ENCODE peak calls at places on chromosome 22, in eight cellular contexts. G is heart left ventricle, N is lung, K is thoracic aorta, O is right atrium auricular region, T is HepG2, P is PC-3, J is spleen. L is an unnamed sample. For H3K4me1, the result is how much of the 10 kb centered on the place peaks cover.

GRCh38 chr22:46578251-46578823 is 40.9 kb upstream of the CELSR1 start:
- DNase-seq in G (no peak), N (no peak), K (no peak), O (no peak), T (no peak), P (no peak), J (peak), L (no peak)

GRCh38 chr22:40654522-40655167 is 18.1 kb upstream of the MRTFA start:
- DNase-seq in G (peak), N (no peak), K (no peak), O (peak), T (no peak), P (peak), J (no peak), L (no peak)

GRCh38 chr22:41661088-41661487 is 27.6 kb downstream of the SNU13 start:
- DNase-seq in G (no peak), N (no peak), K (no peak), O (no peak), T (no peak), P (no peak), J (no peak), L (no peak)

GRCh38 chr22:23225724-23226496 is 45.6 kb downstream of the BCR start:
- DNase-seq in G (no peak), N (peak), K (no peak), O (no peak), T (no peak), P (peak), J (peak), L (no peak)

GRCh38 chr22:23570681-23571080 is 9.4 kb downstream of the IGLL1 start:
- DNase-seq in G (no peak), N (no peak), K (no peak), O (no peak), T (no peak), P (no peak), J (peak), L (no peak)

GRCh38 chr22:47375621-47376321 is 613.3 kb downstream of the TBC1D22A start:
- DNase-seq in G (peak), N (no peak), K (no peak), O (no peak), T (no peak), P (no peak), J (peak), L (no peak)

GRCh38 chr22:25027959-25028840 is 75.7 kb downstream of the KIAA1671 start:
- DNase-seq in G (no peak), N (no peak), K (no peak), O (no peak), T (no peak), P (peak), J (no peak), L (no peak)

GRCh38 chr22:46862418-46863324 is 100.2 kb downstream of the TBC1D22A start:
- DNase-seq in G (no peak), N (no peak), K (no peak), O (no peak), T (no peak), P (no peak), J (no peak), L (no peak)

GRCh38 chr22:39384750-39385480 is 14.7 kb upstream of the TAB1 start:
- DNase-seq in G (no peak), N (no peak), K (no peak), O (no peak), T (peak), P (peak), J (no peak), L (no peak)

GRCh38 chr22:22750335-22751042 is 106.1 kb downstream of the GGTLC2 start:
- DNase-seq in G (no peak), N (no peak), K (no peak), O (no peak), T (no peak), P (no peak), J (no peak), L (no peak)

GRCh38 chr22:40676644-40677043 is 2.6 kb upstream of the MCHR1 start:
- DNase-seq in G (no peak), N (no peak), K (no peak), O (no peak), T (no peak), P (no peak), J (no peak), L (no peak)

GRCh38 chr22:25388415-25388814 is 169.0 kb downstream of the CRYBB2 start:
- DNase-seq in G (no peak), N (no peak), K (no peak), O (no peak), T (no peak), P (no peak), J (peak), L (no peak)

GRCh38 chr22:21755855-21756284 is 20.3 kb upstream of the YPEL1 start:
- DNase-seq in G (no peak), N (no peak), K (no peak), O (no peak), T (peak), P (peak), J (no peak), L (no peak)

DNA sequence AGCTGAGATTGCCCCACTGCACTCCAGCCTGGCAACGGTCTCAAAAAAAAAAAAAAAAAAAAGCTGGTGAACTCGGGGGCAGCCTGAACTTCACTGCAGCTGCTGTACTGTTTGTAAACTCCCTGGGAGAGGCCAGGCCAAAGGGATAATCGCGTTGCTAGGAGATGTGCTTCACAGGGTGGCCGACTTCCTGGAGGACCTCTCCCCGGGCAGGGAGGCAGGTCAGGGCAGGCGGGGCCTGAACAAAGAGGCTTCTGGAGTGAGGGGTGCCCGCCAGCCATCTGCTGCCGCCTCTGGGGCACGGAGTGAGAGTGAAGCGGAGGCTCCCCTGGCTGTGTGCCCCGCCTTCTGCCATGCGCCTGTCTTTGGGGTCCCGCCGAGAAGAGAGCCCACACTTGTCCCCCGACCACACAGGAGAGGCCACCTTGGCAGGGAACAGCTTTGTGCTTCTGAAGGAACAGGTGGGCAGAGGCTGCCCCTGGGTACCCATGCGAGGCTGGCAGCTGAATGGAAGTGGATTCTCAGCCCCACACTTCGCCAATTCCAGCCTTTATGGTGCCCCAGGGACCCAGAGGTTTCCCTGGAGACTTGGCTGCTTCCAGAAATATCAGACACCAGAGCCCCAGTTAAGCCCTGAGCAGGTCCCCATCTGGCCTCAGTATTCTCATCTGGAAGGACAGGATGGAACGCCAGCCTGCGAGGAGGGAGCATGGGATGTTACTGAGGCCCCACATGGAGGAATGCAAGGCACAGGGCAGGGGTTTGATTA is 29.6 kb downstream of the TMEM184B start:
- DNase-seq in G (peak), N (no peak), K (no peak), O (no peak), T (peak), P (no peak), J (no peak), L (no peak)
- H3K4me3 ChIP-seq in G (no peak), N (no peak), K (no peak), O (no peak), T (no peak), P (no peak), J (no peak), L (no peak)

GRCh38 chr22:26740253-26740652 is 82.9 kb downstream of the MIAT start:
- DNase-seq in G (no peak), N (no peak), K (no peak), O (no peak), T (no peak), P (no peak), J (no peak), L (no peak)

GRCh38 chr22:26734339-26735018 is 77.1 kb downstream of the MIAT start:
- DNase-seq in G (no peak), N (no peak), K (no peak), O (no peak), T (no peak), P (no peak), J (no peak), L (no peak)

GRCh38 chr22:26732284-26732683 is 74.9 kb downstream of the MIAT start:
- DNase-seq in G (no peak), N (no peak), K (no peak), O (no peak), T (no peak), P (no peak), J (no peak), L (no peak)

GRCh38 chr22:26737262-26737661 is 79.9 kb downstream of the MIAT start:
- DNase-seq in G (no peak), N (no peak), K (no peak), O (no peak), T (no peak), P (no peak), J (no peak), L (no peak)

DNA sequence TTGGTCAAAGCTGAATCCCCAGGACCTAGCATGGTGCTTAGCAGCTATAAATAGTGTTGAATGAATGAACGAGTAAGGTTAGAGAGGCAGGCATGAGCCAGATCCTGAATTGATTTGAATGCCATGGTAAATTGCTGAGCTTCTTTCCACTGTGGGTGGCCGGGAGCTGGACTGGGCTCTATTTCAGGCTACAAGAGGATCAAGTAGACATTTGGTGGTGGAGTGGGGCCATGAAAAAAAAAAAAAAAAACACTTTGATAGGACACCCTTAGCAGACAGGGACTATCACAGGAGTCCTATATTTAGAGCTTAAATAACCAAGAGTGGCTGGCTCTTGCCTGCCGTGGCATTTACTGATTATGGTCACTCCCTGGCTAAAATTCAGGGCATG is 77.6 kb downstream of the MIAT start:
- DNase-seq in G (no peak), N (no peak), K (no peak), O (no peak), T (no peak), P (no peak), J (no peak), L (no peak)
- H3K27ac ChIP-seq in G (peak), N (no peak), K (no peak), O (peak), T (no peak), P (no peak), J (no peak), L (no peak)

DNA sequence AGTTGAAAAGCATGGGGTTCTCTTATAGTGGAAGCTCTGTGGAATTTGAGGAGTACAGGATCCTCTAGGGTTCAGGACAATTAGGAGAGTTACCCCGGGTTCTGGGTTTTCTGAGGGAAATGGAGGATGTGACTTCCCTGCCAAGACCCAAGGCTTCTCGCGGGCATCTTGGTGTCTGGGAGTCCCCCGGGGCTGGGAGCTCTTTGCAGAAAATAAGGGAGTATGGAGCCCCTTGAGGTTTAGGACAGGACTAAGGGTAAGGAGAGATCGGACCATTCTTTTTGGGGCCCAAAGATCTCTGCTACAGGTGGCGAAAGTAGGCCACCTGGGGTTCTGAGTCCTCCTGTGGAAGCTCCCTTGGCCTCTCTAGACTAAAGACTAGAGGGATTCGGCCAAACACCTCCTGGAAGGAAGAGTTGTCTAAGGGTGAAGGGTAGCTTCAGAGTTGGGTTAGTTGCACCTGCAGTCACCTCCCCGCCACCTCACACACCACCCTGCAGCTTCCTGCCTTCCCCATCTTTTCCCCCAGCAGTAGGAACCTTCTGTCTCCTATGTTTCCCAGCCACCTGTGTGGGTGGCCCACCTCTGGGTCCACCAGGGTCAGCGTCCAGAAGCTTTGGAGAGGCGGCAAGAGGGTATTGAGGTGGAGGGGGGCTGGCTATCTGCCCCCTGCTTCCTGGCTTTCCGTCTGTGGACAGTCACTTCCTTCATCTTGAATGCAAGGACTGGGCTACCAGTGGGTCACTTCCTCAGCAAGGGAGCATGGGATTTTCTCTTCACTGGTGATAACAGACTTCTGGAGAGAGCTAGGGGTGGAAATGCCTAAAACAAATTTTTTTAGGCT is 907 bp downstream of the LIMK2 start:
- DNase-seq in G (no peak), N (no peak), K (no peak), O (no peak), T (no peak), P (no peak), J (peak), L (no peak)
- H3K4me1 ChIP-seq in G (under half), N (under half), K (under half), O (under half), T (half or more), P (under half), J (under half), L (under half)

GRCh38 chr22:36330127-36330526 is 57.6 kb downstream of the MYH9 start:
- DNase-seq in G (no peak), N (no peak), K (no peak), O (no peak), T (no peak), P (no peak), J (no peak), L (no peak)
- H3K4me3 ChIP-seq in G (no peak), N (no peak), K (no peak), O (no peak), T (no peak), P (peak), J (peak), L (no peak)

GRCh38 chr22:50193621-50194020 is 7.2 kb upstream of the SELENOO start:
- DNase-seq in G (no peak), N (no peak), K (no peak), O (no peak), T (no peak), P (no peak), J (no peak), L (no peak)
- H3K27ac ChIP-seq in G (no peak), N (no peak), K (no peak), O (no peak), T (no peak), P (no peak), J (no peak), L (no peak)

DNA sequence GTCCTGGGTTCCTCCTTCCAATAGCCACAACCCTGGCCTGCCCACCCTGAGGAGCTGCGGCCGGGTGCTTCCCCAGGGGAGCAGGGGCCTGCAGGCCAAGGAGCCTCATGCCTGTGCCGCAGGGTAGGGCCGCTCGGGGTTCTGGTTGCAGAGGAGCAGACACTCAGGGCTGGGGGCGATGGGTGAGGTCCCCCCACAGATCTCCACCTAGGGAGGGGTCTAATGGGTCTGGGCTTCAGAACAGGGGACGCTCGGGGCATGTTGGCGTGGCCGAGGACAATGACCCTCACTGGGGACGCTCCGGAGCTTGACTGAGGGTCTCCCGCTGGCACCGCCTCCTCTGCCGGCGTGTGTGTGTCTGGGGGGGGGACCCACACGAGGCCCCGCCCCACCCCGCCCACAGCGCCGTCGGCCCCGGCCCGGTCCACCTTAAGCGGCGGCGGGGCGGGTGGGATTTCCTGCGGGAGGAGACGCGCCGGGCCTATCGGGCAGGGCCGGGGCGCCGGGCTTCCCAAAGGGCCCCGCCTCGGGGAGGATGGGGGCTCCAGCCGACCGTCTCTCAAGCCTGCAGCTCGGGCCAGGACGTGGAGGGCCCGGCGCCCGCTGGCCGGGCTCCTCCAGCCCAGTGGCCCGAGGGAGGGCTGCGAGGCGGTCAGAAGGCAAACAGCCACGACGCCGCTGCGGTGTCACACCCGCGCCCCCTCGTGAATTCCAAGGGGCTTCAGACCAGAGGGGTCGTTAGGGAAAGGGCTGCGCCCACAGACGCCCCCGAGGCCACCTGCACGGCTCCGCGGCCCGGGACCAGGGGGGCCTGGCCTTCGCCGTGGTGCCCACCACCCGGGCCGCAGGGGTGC is 638 bp upstream of the ZDHHC8 start:
- DNase-seq in G (peak), N (peak), K (peak), O (peak), T (peak), P (peak), J (peak), L (no peak)
- H3K4me1 ChIP-seq in G (under half), N (under half), K (under half), O (under half), T (under half), P (under half), J (under half), L (under half)

GRCh38 chr22:27748355-27749168 is 53.0 kb downstream of the MN1 start:
- DNase-seq in G (no peak), N (no peak), K (no peak), O (no peak), T (no peak), P (no peak), J (peak), L (no peak)
- H3K4me3 ChIP-seq in G (no peak), N (no peak), K (peak), O (no peak), T (no peak), P (no peak), J (no peak), L (no peak)

GRCh38 chr22:30097861-30098260 is 17.6 kb downstream of the HORMAD2 start:
- DNase-seq in G (no peak), N (no peak), K (no peak), O (no peak), T (no peak), P (no peak), J (no peak), L (no peak)
- H3K27ac ChIP-seq in G (no peak), N (no peak), K (no peak), O (no peak), T (no peak), P (no peak), J (no peak), L (no peak)

GRCh38 chr22:20466659-20467379 is 28.8 kb downstream of the KLHL22 start:
- DNase-seq in G (no peak), N (no peak), K (no peak), O (no peak), T (no peak), P (no peak), J (peak), L (no peak)

GRCh38 chr22:20464096-20464614 is 26.5 kb upstream of the SCARF2 start:
- DNase-seq in G (no peak), N (no peak), K (no peak), O (no peak), T (no peak), P (no peak), J (peak), L (no peak)

GRCh38 chr22:20463324-20464095 is 25.9 kb upstream of the SCARF2 start:
- DNase-seq in G (no peak), N (no peak), K (no peak), O (no peak), T (no peak), P (no peak), J (peak), L (no peak)

GRCh38 chr22:20464912-20465758 is 27.5 kb upstream of the SCARF2 start:
- DNase-seq in G (no peak), N (no peak), K (no peak), O (no peak), T (no peak), P (no peak), J (peak), L (no peak)

DNA sequence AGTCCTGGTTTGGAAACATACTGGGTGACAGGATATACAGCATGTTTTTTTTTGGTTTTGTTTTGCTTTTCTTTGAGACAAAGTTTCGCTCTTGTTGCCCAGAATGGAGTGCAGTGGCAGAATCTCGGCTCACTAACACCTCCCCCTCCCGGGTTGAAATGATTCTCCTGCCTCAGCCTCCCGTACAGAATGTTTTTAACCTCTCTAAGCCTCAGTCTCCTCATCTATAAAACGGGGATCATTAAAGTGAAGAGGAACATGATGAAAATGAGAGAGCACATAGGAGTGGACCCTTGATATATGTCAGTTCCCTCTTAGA is 28.1 kb upstream of the SCARF2 start:
- DNase-seq in G (no peak), N (no peak), K (no peak), O (no peak), T (no peak), P (no peak), J (no peak), L (no peak)
- H3K4me1 ChIP-seq in G (under half), N (under half), K (under half), O (under half), T (under half), P (under half), J (under half), L (under half)

GRCh38 chr22:44026066-44026629 is 2.0 kb downstream of the PARVB start:
- DNase-seq in G (no peak), N (no peak), K (no peak), O (no peak), T (no peak), P (no peak), J (peak), L (no peak)

GRCh38 chr22:44025171-44026065 is 1.3 kb downstream of the PARVB start:
- DNase-seq in G (peak), N (no peak), K (no peak), O (peak), T (no peak), P (no peak), J (peak), L (no peak)

GRCh38 chr22:44023404-44024287 is 456 bp upstream of the PARVB start:
- DNase-seq in G (peak), N (no peak), K (no peak), O (peak), T (no peak), P (peak), J (peak), L (no peak)

GRCh38 chr22:44026630-44027511 is 2.8 kb downstream of the PARVB start:
- DNase-seq in G (peak), N (peak), K (peak), O (peak), T (no peak), P (no peak), J (peak), L (no peak)

GRCh38 chr22:44024288-44024908 is at the start of gene PARVB:
- DNase-seq in G (peak), N (no peak), K (no peak), O (no peak), T (no peak), P (peak), J (peak), L (no peak)
- H3K4me3 ChIP-seq in G (peak), N (peak), K (peak), O (peak), T (peak), P (peak), J (peak), L (peak)